ENCODE peak calls at places on chromosomes 7 and 10, in five cellular contexts. T is uterus, A is tibial artery, D is psoas muscle, F is OCI-LY7. S is an unnamed sample.

GRCh38 chr10:89440262-89440661 is 25.9 kb downstream of the IFIT5 start:
- DNase-seq in T (no peak), A (no peak), D (no peak), F (no peak), S (no peak)

GRCh38 chr7:136692221-136692620 is 176.2 kb upstream of the CHRM2 start:
- DNase-seq in T (no peak), A (no peak), D (no peak), F (no peak), S (no peak)

GRCh38 chr10:49109669-49110335 is 5.5 kb downstream of the VSTM4 start:
- DNase-seq in T (peak), A (peak), D (peak), F (no peak), S (no peak)

GRCh38 chr10:6504296-6504695 is 75.8 kb downstream of the PRKCQ start:
- DNase-seq in T (no peak), A (no peak), D (no peak), F (no peak), S (no peak)

GRCh38 chr7:118152149-118152548 is 31.8 kb upstream of the LSM8 start:
- DNase-seq in T (no peak), A (no peak), D (no peak), F (no peak), S (no peak)

GRCh38 chr7:77653572-77653971 is 42.7 kb upstream of the RSBN1L start:
- DNase-seq in T (no peak), A (no peak), D (no peak), F (no peak), S (no peak)

GRCh38 chr7:148262721-148263229 is 327.8 kb upstream of the C7orf33 start:
- DNase-seq in T (peak), A (peak), D (peak), F (peak), S (peak)

GRCh38 chr10:124866812-124867211 is 65.2 kb downstream of the ABRAXAS2 start:
- DNase-seq in T (no peak), A (no peak), D (no peak), F (no peak), S (no peak)

GRCh38 chr7:94656925-94657731 is 1.2 kb upstream of the SGCE start:
- DNase-seq in T (peak), A (no peak), D (no peak), F (peak), S (no peak)

GRCh38 chr7:288671-289101 is 1.3 kb upstream of the FOXL3 start:
- DNase-seq in T (no peak), A (peak), D (no peak), F (no peak), S (no peak)

GRCh38 chr10:101892782-101893391 is 49.3 kb upstream of the KCNIP2 start:
- DNase-seq in T (no peak), A (no peak), D (no peak), F (no peak), S (no peak)

GRCh38 chr7:156609010-156609877 is 31.3 kb upstream of the RNF32 start:
- DNase-seq in T (no peak), A (no peak), D (no peak), F (no peak), S (no peak)

GRCh38 chr7:6559896-6560295 is 8.6 kb upstream of the GRID2IP start:
- DNase-seq in T (no peak), A (no peak), D (no peak), F (no peak), S (no peak)

GRCh38 chr10:36946598-36946997 is 178.8 kb upstream of the ANKRD30A start:
- DNase-seq in T (no peak), A (no peak), D (no peak), F (no peak), S (no peak)

GRCh38 chr10:29266641-29267040 is 22.2 kb upstream of the LYZL1 start:
- DNase-seq in T (no peak), A (no peak), D (no peak), F (no peak), S (no peak)

GRCh38 chr7:4631664-4632171 is 50.4 kb upstream of the FOXK1 start:
- DNase-seq in T (peak), A (peak), D (peak), F (no peak), S (no peak)

GRCh38 chr10:46550076-46550790 is 6.2 kb downstream of the GPRIN2 start:
- DNase-seq in T (no peak), A (peak), D (peak), F (no peak), S (no peak)

GRCh38 chr7:43302211-43302711 is 189.8 kb downstream of the HECW1 start:
- DNase-seq in T (no peak), A (no peak), D (no peak), F (no peak), S (no peak)

GRCh38 chr10:58440484-58440883 is 55.3 kb downstream of the TFAM start:
- DNase-seq in T (no peak), A (no peak), D (no peak), F (no peak), S (no peak)

GRCh38 chr7:158488225-158488889 is 99.3 kb downstream of the PTPRN2 start:
- DNase-seq in T (no peak), A (no peak), D (no peak), F (no peak), S (no peak)

GRCh38 chr10:112950714-112951348 is 784 bp downstream of the TCF7L2 start:
- DNase-seq in T (peak), A (peak), D (peak), F (peak), S (peak)

GRCh38 chr7:47812460-47813136 is 135.7 kb downstream of the PKD1L1 start:
- DNase-seq in T (no peak), A (peak), D (no peak), F (no peak), S (no peak)

GRCh38 chr7:26083113-26083512 is 68.9 kb upstream of the NFE2L3 start:
- DNase-seq in T (no peak), A (no peak), D (no peak), F (no peak), S (no peak)

GRCh38 chr7:33298848-33299247 is 169.5 kb downstream of the BBS9 start:
- DNase-seq in T (no peak), A (no peak), D (no peak), F (no peak), S (no peak)

GRCh38 chr7:38731195-38731594 is 100.0 kb upstream of the AMPH start:
- DNase-seq in T (no peak), A (no peak), D (no peak), F (no peak), S (no peak)

GRCh38 chr10:121788115-121788514 is 139.7 kb downstream of the ATE1 start:
- DNase-seq in T (no peak), A (no peak), D (no peak), F (no peak), S (no peak)

GRCh38 chr7:101537205-101537604 is 91.9 kb downstream of the MYL10 start:
- DNase-seq in T (no peak), A (no peak), D (no peak), F (no peak), S (no peak)

GRCh38 chr10:91800192-91800591 is 2.0 kb downstream of the TNKS2 start:
- DNase-seq in T (no peak), A (no peak), D (no peak), F (no peak), S (no peak)
- H3K4me3 ChIP-seq in T (peak), A (peak), D (peak), F (peak), S (peak)

GRCh38 chr7:65503434-65504152 is 129.9 kb downstream of the ZNF92 start:
- DNase-seq in T (no peak), A (no peak), D (no peak), F (peak), S (no peak)

DNA sequence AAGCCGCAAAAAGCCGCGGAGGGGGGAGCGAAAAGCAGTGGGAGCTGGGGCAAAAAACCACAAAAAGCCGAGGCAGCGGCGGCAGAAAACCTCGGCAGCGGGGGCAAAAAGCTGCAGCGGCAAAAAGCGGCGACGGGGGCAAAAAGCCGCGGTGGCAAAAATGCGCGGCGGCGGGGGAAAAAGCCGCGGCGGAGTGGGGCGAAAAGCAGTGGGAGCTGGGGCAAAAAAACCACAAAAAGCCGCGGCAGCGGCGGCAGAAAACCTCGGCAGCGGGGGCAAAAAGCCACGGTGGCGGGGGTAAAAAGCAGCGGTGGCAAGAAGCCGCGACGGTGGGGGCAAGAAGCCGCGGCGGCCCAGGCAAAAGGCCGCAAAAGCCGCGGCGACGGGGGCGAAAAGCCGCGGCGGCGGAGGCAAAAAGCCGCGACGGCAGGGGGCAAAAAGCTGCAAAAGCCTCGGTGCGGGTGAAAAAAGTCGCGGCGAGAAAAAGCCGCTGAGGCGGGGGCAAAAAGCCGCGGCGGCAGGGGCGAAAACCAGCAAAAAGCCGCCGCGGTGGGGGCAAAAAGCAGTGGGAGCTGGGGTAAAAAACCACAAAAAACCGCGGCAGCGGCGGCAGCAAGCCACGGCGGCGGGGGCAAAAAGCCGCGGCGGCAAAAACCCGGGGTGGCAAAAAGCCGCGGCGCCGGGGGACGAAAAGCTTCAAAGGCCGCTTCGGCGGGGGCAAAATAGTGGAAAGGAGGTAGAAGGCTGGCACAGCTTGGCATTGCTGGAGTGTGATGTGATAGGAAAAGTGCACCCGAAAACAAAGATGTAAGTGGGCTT is 135.9 kb downstream of the ZNF92 start:
- DNase-seq in T (no peak), A (no peak), D (peak), F (peak), S (no peak)
- H3K4me3 ChIP-seq in T (peak), A (peak), D (peak), F (peak), S (peak)

DNA sequence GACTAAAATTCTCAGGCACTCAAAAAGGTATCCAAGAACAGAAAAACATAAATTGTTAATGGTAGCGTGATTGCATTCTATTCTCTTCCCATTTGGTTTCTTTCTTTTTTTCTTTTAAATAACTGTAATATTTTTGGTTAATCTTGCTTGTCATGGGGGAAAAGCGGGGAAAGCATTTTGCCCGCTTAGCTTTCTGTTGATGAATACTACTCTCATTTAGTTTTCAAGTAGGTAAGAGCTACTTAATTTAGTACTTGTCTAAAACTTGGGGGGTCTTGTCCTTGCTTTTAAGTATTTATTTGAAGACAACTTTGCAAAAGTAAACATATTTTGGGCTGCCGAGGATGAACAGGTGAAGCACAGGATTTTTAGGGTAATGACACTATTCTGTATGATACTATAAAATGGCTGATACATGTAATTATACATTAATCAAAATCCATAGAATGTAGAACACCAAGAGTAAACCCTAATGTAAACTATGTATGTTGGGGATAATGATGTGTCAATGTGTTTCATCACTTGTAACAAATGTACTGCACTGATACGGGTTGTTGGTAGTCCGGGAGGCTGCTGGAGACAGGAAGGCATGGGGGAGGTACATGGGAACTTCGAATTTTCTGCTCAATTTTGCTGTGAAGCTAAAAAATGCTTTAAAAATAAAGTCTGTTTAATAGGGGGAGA is 1.7 kb downstream of the TES start:
- DNase-seq in T (no peak), A (no peak), D (no peak), F (no peak), S (no peak)
- H3K4me3 ChIP-seq in T (peak), A (peak), D (peak), F (no peak), S (peak)

GRCh38 chr10:116888380-116889055 is 39.2 kb downstream of the ENO4 start:
- DNase-seq in T (peak), A (peak), D (peak), F (no peak), S (no peak)
- H3K4me3 ChIP-seq in T (no peak), A (no peak), D (no peak), F (no peak), S (no peak)

GRCh38 chr7:27160147-27160545 is 3.7 kb upstream of the HOXA7 start:
- DNase-seq in T (peak), A (peak), D (peak), F (no peak), S (no peak)
- H3K4me3 ChIP-seq in T (peak), A (peak), D (peak), F (peak), S (no peak)